ENCODE peak calls at places on chromosomes 13 and 19, in seven cellular contexts. S is progenitor cell of endocrine pancreas, G is endothelial cell, K is fibroblast of lung, J is vagina, I is fibroblast of pulmonary artery, B is neural progenitor cell. D is an unnamed sample.
A peak's percentile ranks its signal among the peaks of the same experiment; 100 is the strongest.

GRCh38 chr19:38701455-38702063 is 42.7 kb downstream of the CAPN12 start:
- DNase-seq in K (peak; percentile 85), I (no peak), J (no peak), S (no peak), B (no peak), G (no peak), D (no peak)

GRCh38 chr13:112972867-112973576 is 4.0 kb downstream of the MCF2L start:
- DNase-seq in K (no peak), B (no peak), G (no peak), S (no peak), I (no peak), J (no peak), D (no peak)

GRCh38 chr19:42175952-42176648 is 41.4 kb downstream of the DEDD2 start:
- DNase-seq in G (no peak), I (peak; percentile 23), S (no peak), B (peak; percentile 65), K (peak; percentile 19), J (no peak), D (peak; percentile 35)

GRCh38 chr19:56314584-56315075 is at the start of gene ZSCAN5A:
- DNase-seq in G (peak; percentile 96), J (peak; percentile 100), I (peak; percentile 95), B (peak; percentile 97), K (peak; percentile 96), S (peak; percentile 90), D (peak; percentile 97)

GRCh38 chr13:98041081-98041820 is 87.8 kb downstream of the IPO5 start:
- DNase-seq in I (no peak), S (no peak), B (no peak), G (no peak), K (no peak), J (no peak), D (no peak)

GRCh38 chr19:17719730-17720486 is 628 bp downstream of the MAP1S start:
- DNase-seq in J (no peak), I (no peak), K (no peak), G (no peak), B (peak; percentile 37), S (no peak), D (no peak)

GRCh38 chr13:32033744-32034143 is 2.2 kb downstream of the FRY start:
- DNase-seq in I (no peak), B (no peak), S (no peak), J (no peak), K (no peak), G (no peak), D (no peak)

GRCh38 chr13:61339054-61339621 is 76.5 kb downstream of the PCDH20 start:
- DNase-seq in I (no peak), G (no peak), S (no peak), B (no peak), J (no peak), K (no peak), D (no peak)

GRCh38 chr19:42402376-42403116 is 12.4 kb upstream of the CNFN start:
- DNase-seq in B (peak; percentile 32), J (no peak), K (no peak), S (no peak), G (no peak), I (no peak), D (no peak)

GRCh38 chr19:48403606-48404005 is 10.1 kb downstream of the GRIN2D start:
- DNase-seq in I (peak; percentile 72), S (no peak), G (no peak), K (peak; percentile 67), B (peak; percentile 80), J (no peak), D (peak; percentile 77)

GRCh38 chr13:101397742-101398141 is 18.6 kb downstream of the NALCN start:
- DNase-seq in G (no peak), B (no peak), J (no peak), S (no peak), I (peak; percentile 38), K (peak; percentile 70), D (no peak)

GRCh38 chr13:27481766-27482165 is 31.4 kb upstream of the MTIF3 start:
- DNase-seq in G (peak; percentile 82), J (no peak), I (peak; percentile 51), K (peak; percentile 27), B (peak; percentile 81), S (peak; percentile 61), D (peak; percentile 68)

GRCh38 chr19:33376423-33376822 is 2.9 kb downstream of the CEBPG start:
- DNase-seq in B (no peak), J (no peak), S (no peak), I (peak; percentile 84), G (no peak), K (peak; percentile 81), D (no peak)

GRCh38 chr19:48617146-48617937 is 1.6 kb downstream of the RPL18 start:
- DNase-seq in B (no peak), I (no peak), K (peak; percentile 44), G (no peak), J (no peak), S (no peak), D (no peak)

GRCh38 chr19:1251233-1251502 is 2.8 kb downstream of the MIDN start:
- DNase-seq in I (peak; percentile 82), S (no peak), K (peak; percentile 63), J (no peak), G (peak; percentile 63), B (peak; percentile 60), D (peak; percentile 60)

GRCh38 chr13:20475927-20476691 is 49.5 kb downstream of the CRYL1 start:
- DNase-seq in K (no peak), S (no peak), B (peak; percentile 26), I (no peak), G (no peak), J (no peak), D (no peak)

GRCh38 chr19:9431475-9431874 is 3.9 kb downstream of the ZNF266 start:
- DNase-seq in G (peak; percentile 18), K (peak; percentile 15), B (peak; percentile 58), J (no peak), S (peak; percentile 19), I (no peak), D (peak; percentile 4)

GRCh38 chr19:51460164-51460992 is 2.1 kb upstream of the SIGLEC8 start:
- DNase-seq in G (no peak), J (no peak), B (peak; percentile 13), S (no peak), K (no peak), I (peak; percentile 12), D (peak; percentile 30)

GRCh38 chr13:57352114-57352513 is 185.1 kb downstream of the PRR20E start:
- DNase-seq in S (no peak), B (no peak), K (no peak), I (no peak), G (no peak), J (no peak), D (no peak)

GRCh38 chr19:13621413-13621812 is 115.1 kb upstream of the CACNA1A start:
- DNase-seq in B (no peak), I (peak; percentile 10), J (no peak), G (no peak), S (no peak), K (peak; percentile 89), D (no peak)
- TF ChIP-seq CTCF in B (no peak), I (no peak), J (no peak), G (no peak), S (no peak), K (peak; percentile 67), D (no peak)

GRCh38 chr13:104779311-104779710 is 1713.1 kb upstream of the SLC10A2 start:
- DNase-seq in K (peak; percentile 90), I (peak; percentile 39), G (no peak), J (no peak), S (no peak), B (peak; percentile 21), D (peak; percentile 6)

GRCh38 chr13:104769520-104769919 is 1703.3 kb upstream of the SLC10A2 start:
- DNase-seq in G (no peak), K (no peak), S (no peak), B (no peak), J (no peak), I (no peak), D (no peak)

DNA sequence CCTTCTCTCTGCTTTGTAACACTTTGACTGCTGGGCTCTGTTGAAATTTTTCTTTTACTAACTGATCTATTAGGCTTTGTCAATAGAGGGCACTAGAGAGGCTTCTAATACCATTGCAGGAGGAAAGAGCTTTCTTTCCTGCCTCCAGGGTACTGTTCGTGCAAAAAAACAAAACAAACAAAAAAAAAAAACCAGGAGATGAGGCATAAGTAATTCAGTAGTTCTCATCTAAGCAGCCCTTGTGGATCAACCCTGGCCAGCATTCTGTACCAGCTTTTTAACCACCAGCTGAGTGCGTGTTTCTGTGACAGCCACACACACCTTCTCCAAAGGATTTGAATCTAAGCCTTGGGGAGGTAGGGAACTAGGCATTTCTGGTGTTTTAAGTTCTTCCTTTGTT is 1707.6 kb upstream of the SLC10A2 start:
- DNase-seq in J (no peak), G (peak; percentile 5), I (peak; percentile 70), B (peak; percentile 81), K (peak; percentile 80), S (no peak), D (peak; percentile 70)
- TF ChIP-seq CTCF in J (no peak), G (peak; percentile 51), I (peak; percentile 80), B (peak; percentile 68), K (peak; percentile 33), S (peak; percentile 61), D (peak; percentile 74)

DNA sequence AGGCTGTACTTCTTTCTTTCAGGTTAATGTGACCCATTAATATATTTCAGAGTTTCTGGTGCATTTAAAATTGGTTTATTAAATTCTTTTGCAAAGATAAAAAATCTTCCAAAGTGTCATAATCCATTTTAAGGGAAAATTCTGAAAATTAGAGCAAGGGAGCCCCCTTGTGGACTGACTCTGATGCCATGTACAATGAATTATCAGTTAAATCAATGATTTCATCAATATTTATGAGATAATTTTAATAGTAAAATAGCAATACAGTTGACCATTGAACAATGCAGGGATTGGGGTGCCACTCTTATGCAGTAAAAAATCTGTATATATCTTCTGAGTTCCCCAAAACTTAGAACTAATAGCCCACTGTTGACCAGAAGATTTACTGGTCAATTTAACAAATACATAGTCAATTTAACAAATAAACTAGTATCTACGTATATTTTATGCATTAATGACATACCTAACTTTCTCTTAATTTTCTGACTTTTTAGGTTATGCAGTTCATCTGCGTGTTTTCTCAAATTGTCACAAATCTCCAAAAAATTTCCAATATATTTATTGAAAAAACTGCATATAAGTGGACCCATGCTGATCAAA is 479.1 kb upstream of the MIR17HG start:
- DNase-seq in J (no peak), I (peak; percentile 51), S (no peak), K (peak; percentile 55), B (peak; percentile 31), G (peak; percentile 17), D (peak; percentile 42)
- TF ChIP-seq CTCF in J (no peak), I (peak; percentile 68), S (peak; percentile 90), K (peak; percentile 49), B (peak; percentile 93), G (peak; percentile 91), D (peak; percentile 63)

DNA sequence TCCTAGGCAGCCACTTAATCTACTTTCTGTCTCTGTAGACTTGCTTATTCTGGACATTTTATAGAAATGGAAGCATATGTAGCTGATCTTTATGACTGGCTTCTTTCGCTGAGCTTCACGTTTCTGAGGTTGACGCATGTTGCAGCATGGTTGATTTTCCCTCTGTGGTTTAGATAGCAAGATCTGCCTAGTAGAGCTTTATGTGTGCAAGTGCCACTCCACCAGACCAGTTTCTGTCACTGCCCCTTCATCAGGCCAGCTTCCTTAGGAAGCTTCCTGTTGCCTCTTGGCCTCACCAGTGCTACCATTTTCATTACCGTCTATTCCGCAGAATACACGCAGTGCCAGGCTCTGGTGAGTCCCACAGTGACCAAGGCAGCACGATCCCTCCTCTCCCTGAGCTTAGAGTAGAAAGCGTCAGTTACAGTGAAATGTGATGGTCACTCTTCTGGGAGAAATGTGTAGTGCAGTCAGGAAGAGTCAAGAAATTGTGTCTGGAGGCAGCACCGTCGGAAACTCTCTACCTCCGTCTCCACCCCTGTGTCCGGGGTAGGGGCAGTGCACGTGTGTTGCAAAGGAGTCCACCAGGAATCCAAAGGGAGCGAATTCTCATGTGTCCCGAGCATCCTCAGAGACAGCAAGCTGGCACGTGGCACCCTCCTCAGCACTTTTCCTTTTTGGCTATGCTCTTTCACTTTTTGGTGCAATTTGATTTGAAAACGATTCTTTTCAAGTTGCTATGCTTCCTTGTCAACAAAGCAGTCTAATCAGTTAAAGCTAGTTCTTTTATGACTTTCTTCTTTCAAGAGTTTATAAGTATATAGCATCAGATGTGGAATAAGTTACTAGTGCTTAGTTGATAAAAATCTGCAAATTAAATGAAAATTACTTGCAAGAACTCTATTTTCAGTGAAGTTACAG is 45.4 kb upstream of the GPR183 start:
- DNase-seq in G (no peak), S (no peak), K (no peak), B (no peak), J (no peak), I (no peak), D (no peak)
- TF ChIP-seq CTCF in G (no peak), S (no peak), K (no peak), B (no peak), J (no peak), I (no peak), D (no peak)